ENCODE peak calls at places on chromosomes 13 and 19, in five cellular contexts. N is cardiac muscle cell, F is osteoblast, V is endothelial cell of umbilical vein, R is skeletal muscle cell. W is an unnamed sample.
A peak's percentile ranks its signal among the peaks of the same experiment; 100 is the strongest.

GRCh38 chr13:72808917-72809500 is 27.1 kb downstream of the PIBF1 start:
- DNase-seq in N (peak; percentile 13), F (peak; percentile 8), V (peak; percentile 25), R (no peak), W (peak; percentile 42)

GRCh38 chr19:38019427-38019724 is 112.4 kb downstream of the SIPA1L3 start:
- DNase-seq in N (no peak), F (peak; percentile 79), V (no peak), R (no peak), W (no peak)

GRCh38 chr19:1445185-1445931 is 4.6 kb upstream of the APC2 start:
- DNase-seq in N (peak; percentile 78), F (peak; percentile 100), V (peak; percentile 52), R (no peak), W (peak; percentile 72)

GRCh38 chr13:46614582-46614981 is 61.6 kb downstream of the LRCH1 start:
- DNase-seq in N (no peak), F (peak; percentile 80), V (peak; percentile 52), R (peak; percentile 84), W (no peak)

GRCh38 chr19:1513492-1514294 is 874 bp upstream of the ADAMTSL5 start:
- DNase-seq in N (peak; percentile 23), F (peak; percentile 96), V (no peak), R (no peak), W (peak; percentile 65)

GRCh38 chr13:36673838-36674326 is at the start of gene SERTM1:
- DNase-seq in N (peak; percentile 82), F (no peak), V (peak; percentile 16), R (no peak), W (peak; percentile 93)

GRCh38 chr19:47518139-47518538 is 3.3 kb upstream of the NAPA start:
- DNase-seq in N (no peak), F (peak; percentile 74), V (no peak), R (no peak), W (no peak)

GRCh38 chr13:112134150-112135075 is 67.5 kb downstream of the SOX1 start:
- DNase-seq in N (no peak), F (no peak), V (no peak), R (no peak), W (no peak)

GRCh38 chr19:35731779-35732405 is 10.4 kb downstream of the IGFLR1 start:
- DNase-seq in N (no peak), F (peak; percentile 81), V (no peak), R (no peak), W (no peak)

GRCh38 chr13:22428188-22428828 is 752.5 kb upstream of the SGCG start:
- DNase-seq in N (peak; percentile 10), F (no peak), V (no peak), R (no peak), W (no peak)

GRCh38 chr13:39602614-39603366 is at the start of gene LHFPL6:
- DNase-seq in N (peak; percentile 86), F (peak; percentile 96), V (peak; percentile 81), R (peak; percentile 51), W (peak; percentile 92)

GRCh38 chr13:113853518-113854237 is 10.2 kb downstream of the GAS6 start:
- DNase-seq in N (no peak), F (peak; percentile 62), V (peak; percentile 60), R (no peak), W (no peak)

GRCh38 chr13:34867590-34867989 is 74.5 kb upstream of the NBEA start:
- DNase-seq in N (no peak), F (no peak), V (no peak), R (peak; percentile 13), W (peak; percentile 17)

GRCh38 chr13:42994878-42995277 is 2.8 kb upstream of the EPSTI1 start:
- DNase-seq in N (no peak), F (no peak), V (no peak), R (no peak), W (no peak)

GRCh38 chr19:18697680-18698079 is 14.2 kb downstream of the CRTC1 start:
- DNase-seq in N (no peak), F (peak; percentile 29), V (no peak), R (no peak), W (no peak)

DNA sequence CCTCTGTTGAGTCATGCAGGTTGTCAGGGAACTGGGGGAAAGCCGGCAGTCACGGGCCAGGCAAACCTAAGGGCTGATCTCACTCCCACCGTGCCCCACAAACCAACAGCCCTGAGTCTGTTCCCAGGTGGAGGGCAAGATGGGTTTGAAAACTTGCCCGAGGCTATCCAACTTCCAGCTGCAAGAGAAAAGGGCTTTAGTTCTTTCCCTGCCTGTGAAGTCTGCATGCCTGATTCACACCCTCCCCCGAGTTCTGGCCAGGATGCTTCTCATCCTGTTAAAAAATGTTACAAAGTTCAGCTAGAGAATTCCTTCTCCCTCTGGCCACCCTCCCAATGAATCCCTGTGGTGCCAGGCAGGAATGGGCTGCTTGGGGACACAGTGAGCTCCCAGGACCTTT is 33.1 kb downstream of the MYO16 start:
- DNase-seq in N (no peak), F (no peak), V (no peak), R (no peak), W (no peak)
- H3K4me3 ChIP-seq in N (no peak overlapping the region), F (no peak overlapping the region), V (no peak overlapping the region), R (no peak overlapping the region), W (no peak overlapping the region)

GRCh38 chr13:107882708-107883560 is 332.4 kb downstream of the LIG4 start:
- DNase-seq in N (no peak), F (no peak), V (no peak), R (no peak), W (no peak)
- H3K4me3 ChIP-seq in N (no peak overlapping the region), F (no peak overlapping the region), V (no peak overlapping the region), R (no peak overlapping the region), W (no peak overlapping the region)

GRCh38 chr19:41449079-41449864 is 6.3 kb downstream of the ERICH4 start:
- DNase-seq in N (peak; percentile 78), F (peak; percentile 91), V (peak; percentile 84), R (no peak), W (peak; percentile 75)
- H3K4me3 ChIP-seq in N (no peak overlapping the region), F (peak overlapping the region; percentile 49), V (no peak overlapping the region), R (peak overlapping the region; percentile 34), W (peak overlapping the region; percentile 42)

GRCh38 chr19:51339687-51340656 is 2.0 kb downstream of the VSIG10L start:
- DNase-seq in N (peak; percentile 98), F (peak; percentile 99), V (peak; percentile 97), R (peak; percentile 91), W (peak; percentile 97)

GRCh38 chr19:51339313-51339686 is 2.6 kb downstream of the VSIG10L start:
- DNase-seq in N (no peak), F (no peak), V (no peak), R (no peak), W (no peak)

GRCh38 chr19:51338563-51339312 is 3.2 kb downstream of the VSIG10L start:
- DNase-seq in N (peak; percentile 91), F (peak; percentile 98), V (peak; percentile 86), R (peak; percentile 19), W (peak; percentile 86)

GRCh38 chr19:51337141-51337860 is 4.6 kb downstream of the VSIG10L start:
- DNase-seq in N (no peak), F (peak; percentile 77), V (no peak), R (no peak), W (no peak)

DNA sequence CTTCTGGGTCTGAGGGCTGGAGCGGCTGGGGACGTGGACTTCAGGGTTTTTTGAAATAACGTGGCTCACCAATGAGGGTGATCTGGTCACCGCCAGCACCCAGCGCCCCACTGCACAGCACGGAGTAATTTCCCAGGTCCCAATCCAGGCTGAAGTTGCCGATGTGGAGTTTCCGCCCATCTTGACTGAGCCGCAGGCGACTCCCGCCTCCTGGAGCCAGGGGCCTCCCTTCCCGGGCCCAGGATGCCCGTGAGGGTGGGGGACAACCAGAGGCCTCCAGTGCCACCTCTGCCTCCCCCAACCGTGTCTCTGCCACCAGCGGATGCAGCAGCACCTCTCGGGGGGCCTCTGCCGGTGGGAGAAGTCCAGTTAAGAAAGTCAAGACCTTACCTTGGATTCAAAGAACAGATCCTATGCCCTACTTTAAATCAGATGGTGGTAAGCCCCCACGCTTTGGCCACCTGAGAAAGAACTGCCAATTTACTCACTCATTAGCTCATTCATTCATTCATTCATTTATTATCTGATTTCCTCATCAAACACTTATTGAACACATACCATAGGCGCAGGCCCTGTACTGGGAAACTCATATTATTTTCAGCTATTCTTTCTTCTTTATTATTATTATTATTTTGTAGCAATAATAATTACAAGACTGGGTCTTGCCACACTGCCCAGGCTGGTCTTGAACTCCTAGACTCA is 3.9 kb downstream of the VSIG10L start:
- DNase-seq in N (no peak), F (peak; percentile 34), V (no peak), R (no peak), W (no peak)
- H3K4me3 ChIP-seq in N (no peak overlapping the region), F (no peak overlapping the region), V (no peak overlapping the region), R (no peak overlapping the region), W (no peak overlapping the region)

DNA sequence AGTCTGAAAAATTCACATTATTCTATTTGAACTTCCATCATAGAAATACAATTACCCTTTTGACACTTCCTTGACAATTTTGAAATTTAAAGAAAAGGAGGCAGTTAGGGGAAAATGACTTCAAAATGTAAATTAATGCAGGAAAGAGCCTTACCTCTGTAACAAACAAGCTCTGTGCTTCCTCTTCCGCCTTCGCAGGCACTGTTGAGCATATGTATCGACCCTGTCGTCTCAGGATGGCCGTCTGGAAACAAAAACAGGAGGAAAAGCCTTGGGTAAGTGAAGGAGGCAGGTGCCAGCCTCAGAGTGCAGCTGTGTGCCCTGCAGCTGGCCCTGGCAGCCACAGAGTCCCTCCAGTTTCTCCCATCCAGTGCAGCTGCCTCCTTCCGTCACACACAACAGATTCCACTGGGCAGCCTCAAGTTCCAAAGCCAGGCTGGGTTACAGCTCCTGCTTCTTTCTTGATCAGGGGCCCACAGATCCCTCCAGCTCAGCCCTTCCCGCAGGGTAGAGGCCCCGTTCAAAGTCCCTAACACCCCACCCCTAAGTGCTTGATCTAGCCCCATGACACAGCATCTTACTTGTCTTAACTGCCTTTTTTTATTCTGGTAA is 47.7 kb downstream of the DOCK9 start:
- DNase-seq in N (no peak), F (no peak), V (peak; percentile 64), R (peak; percentile 64), W (no peak)
- H3K4me3 ChIP-seq in N (no peak overlapping the region), F (no peak overlapping the region), V (no peak overlapping the region), R (peak overlapping the region; percentile 17), W (no peak overlapping the region)

GRCh38 chr13:21326155-21327030 is 132.7 kb downstream of the ZDHHC20 start:
- DNase-seq in N (peak; percentile 26), F (peak; percentile 85), V (peak; percentile 3), R (peak; percentile 8), W (no peak)
- H3K4me3 ChIP-seq in N (peak overlapping the region; percentile 42), F (peak overlapping the region; percentile 72), V (no peak overlapping the region), R (peak overlapping the region; percentile 47), W (no peak overlapping the region)

GRCh38 chr19:8657869-8658268 is 27.4 kb downstream of the NFILZ start:
- DNase-seq in N (no peak), F (no peak), V (no peak), R (no peak), W (no peak)
- H3K4me3 ChIP-seq in N (no peak overlapping the region), F (no peak overlapping the region), V (no peak overlapping the region), R (no peak overlapping the region), W (no peak overlapping the region)

DNA sequence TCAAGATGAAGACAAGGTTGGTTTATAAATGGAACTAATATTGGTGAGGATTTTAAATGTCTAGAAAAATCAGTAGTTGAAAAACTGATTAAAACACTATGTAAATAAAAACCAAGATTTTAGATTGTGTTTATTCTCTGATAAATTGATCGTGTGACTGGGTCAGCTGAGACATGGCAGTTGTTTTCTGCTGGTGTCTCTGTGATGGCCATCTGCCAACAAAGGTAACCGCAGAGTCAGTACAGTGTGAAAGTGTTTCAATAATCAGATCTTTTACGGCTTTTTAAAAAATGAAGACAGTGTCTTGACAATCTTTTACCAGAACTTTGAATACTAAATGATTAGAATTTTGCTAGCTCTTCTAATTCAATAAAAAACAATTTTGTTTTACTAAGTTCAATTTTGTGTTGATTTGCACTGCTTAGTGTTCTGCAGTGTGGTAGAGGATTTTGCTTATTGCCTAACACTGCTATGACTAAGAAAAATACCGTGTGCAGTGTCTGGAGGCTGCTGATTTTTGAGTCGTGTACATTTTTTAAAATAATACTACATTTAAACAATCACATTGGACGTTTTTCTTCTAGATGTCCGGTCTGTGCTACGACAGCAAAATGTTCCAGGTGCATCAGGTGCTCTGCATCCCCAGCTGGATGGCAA is 32.7 kb upstream of the GPR183 start:
- DNase-seq in N (no peak), F (no peak), V (no peak), R (no peak), W (no peak)
- H3K4me3 ChIP-seq in N (no peak overlapping the region), F (no peak overlapping the region), V (no peak overlapping the region), R (no peak overlapping the region), W (no peak overlapping the region)